ENCODE peak calls at places on chromosomes 3 and 15, in nine cellular contexts. V, S, J, Z, P, U, F, T and C are unnamed samples.

GRCh38 chr3:32616267-32616962 is 45.8 kb upstream of the DYNC1LI1 start:
- DNase-seq in U (no peak), J (no peak), P (no peak), F (no peak), S (no peak), V (no peak), Z (no peak), T (no peak), C (no peak)

GRCh38 chr3:41418961-41419691 is 219.8 kb downstream of the CTNNB1 start:
- DNase-seq in U (no peak), F (no peak), S (no peak), P (no peak), T (no peak), Z (no peak), V (peak), J (peak), C (no peak)

GRCh38 chr3:185931777-185932176 is 6.0 kb downstream of the TRA2B start:
- DNase-seq in Z (no peak), P (no peak), F (no peak), J (no peak), V (no peak), T (no peak), U (no peak), S (no peak), C (no peak)

GRCh38 chr15:93028632-93029612 is 60.1 kb downstream of the RGMA start:
- DNase-seq in V (peak), P (no peak), U (no peak), F (peak), J (no peak), Z (no peak), T (peak), S (no peak), C (peak)

GRCh38 chr15:56857828-56858227 is 60.6 kb upstream of the TCF12 start:
- DNase-seq in V (no peak), Z (no peak), U (no peak), S (no peak), F (no peak), T (no peak), P (no peak), J (peak), C (no peak)

GRCh38 chr15:95664435-95664834 is 666.1 kb upstream of the NR2F2 start:
- DNase-seq in J (no peak), S (no peak), T (no peak), Z (no peak), V (no peak), U (peak), F (no peak), P (no peak), C (no peak)

GRCh38 chr3:25897019-25897418 is 107.1 kb downstream of the OXSM start:
- DNase-seq in J (peak), Z (no peak), U (no peak), V (peak), T (no peak), P (no peak), S (no peak), F (no peak), C (no peak)

GRCh38 chr3:165439765-165440164 is 243.6 kb upstream of the SLITRK3 start:
- DNase-seq in S (no peak), F (no peak), V (no peak), U (no peak), Z (no peak), T (no peak), J (no peak), P (no peak), C (no peak)

GRCh38 chr3:23601020-23601822 is 204.5 kb upstream of the UBE2E1 start:
- DNase-seq in F (no peak), T (no peak), Z (no peak), J (no peak), P (no peak), U (no peak), V (no peak), S (no peak), C (no peak)